ENCODE peak calls at places on chromosomes 7 and 10, in four cellular contexts. One of them, this sample, is unnamed.

GRCh38 chr7:75835688-75836285 is 22.2 kb upstream of the CCL24 start:
- DNase-seq in left cardiac atrium: no peak
- DNase-seq in brain pericyte: no peak
- DNase-seq in fibroblast of the conjunctiva: no peak
- DNase-seq in this sample: no peak

GRCh38 chr10:125068406-125068805 is 92.0 kb downstream of the CTBP2 start:
- DNase-seq in fibroblast of the conjunctiva: no peak
- DNase-seq in brain pericyte: no peak
- DNase-seq in left cardiac atrium: no peak
- DNase-seq in this sample: no peak

GRCh38 chr7:30252885-30253795 is 31.3 kb upstream of the ZNRF2 start:
- DNase-seq in brain pericyte: no peak
- DNase-seq in left cardiac atrium: peak
- DNase-seq in fibroblast of the conjunctiva: no peak
- DNase-seq in this sample: no peak

GRCh38 chr7:98216941-98217622 is 5.8 kb downstream of the BHLHA15 start:
- DNase-seq in fibroblast of the conjunctiva: no peak
- DNase-seq in left cardiac atrium: peak
- DNase-seq in brain pericyte: no peak
- DNase-seq in this sample: no peak

GRCh38 chr10:123807444-123808035 is 84.1 kb downstream of the CPXM2 start:
- DNase-seq in fibroblast of the conjunctiva: no peak
- DNase-seq in left cardiac atrium: no peak
- DNase-seq in brain pericyte: no peak
- DNase-seq in this sample: no peak

GRCh38 chr10:75018233-75018632 is 93.2 kb upstream of the SAMD8 start:
- DNase-seq in brain pericyte: no peak
- DNase-seq in fibroblast of the conjunctiva: no peak
- DNase-seq in left cardiac atrium: no peak
- DNase-seq in this sample: no peak

GRCh38 chr10:7318836-7319235 is 92.0 kb downstream of the SFMBT2 start:
- DNase-seq in left cardiac atrium: peak
- DNase-seq in brain pericyte: no peak
- DNase-seq in fibroblast of the conjunctiva: no peak
- DNase-seq in this sample: no peak

GRCh38 chr10:82075605-82076004 is 200.6 kb downstream of the NRG3 start:
- DNase-seq in fibroblast of the conjunctiva: no peak
- DNase-seq in left cardiac atrium: no peak
- DNase-seq in brain pericyte: no peak
- DNase-seq in this sample: no peak

GRCh38 chr10:84938117-84938905 is 609.9 kb downstream of the CCSER2 start:
- DNase-seq in left cardiac atrium: no peak
- DNase-seq in fibroblast of the conjunctiva: no peak
- DNase-seq in brain pericyte: no peak
- DNase-seq in this sample: no peak

GRCh38 chr10:28997736-28998135 is 291.1 kb upstream of the LYZL1 start:
- DNase-seq in fibroblast of the conjunctiva: no peak
- DNase-seq in left cardiac atrium: no peak
- DNase-seq in brain pericyte: no peak
- DNase-seq in this sample: no peak

GRCh38 chr7:85186521-85187241 is at the start of gene SEMA3D:
- DNase-seq in left cardiac atrium: peak
- DNase-seq in brain pericyte: peak
- DNase-seq in fibroblast of the conjunctiva: peak
- DNase-seq in this sample: peak

GRCh38 chr10:100528885-100529472 is 692 bp downstream of the NDUFB8 start:
- DNase-seq in brain pericyte: no peak
- DNase-seq in fibroblast of the conjunctiva: no peak
- DNase-seq in left cardiac atrium: peak
- DNase-seq in this sample: no peak

GRCh38 chr7:106070201-106070551 is 41.9 kb downstream of the SYPL1 start:
- DNase-seq in left cardiac atrium: no peak
- DNase-seq in fibroblast of the conjunctiva: no peak
- DNase-seq in brain pericyte: no peak
- DNase-seq in this sample: no peak

GRCh38 chr10:5551531-5552375 is 27.0 kb downstream of the CALML3 start:
- DNase-seq in brain pericyte: no peak
- DNase-seq in fibroblast of the conjunctiva: no peak
- DNase-seq in left cardiac atrium: peak
- DNase-seq in this sample: no peak

GRCh38 chr7:151393031-151393977 is 16.5 kb downstream of the WDR86 start:
- DNase-seq in brain pericyte: no peak
- DNase-seq in fibroblast of the conjunctiva: no peak
- DNase-seq in left cardiac atrium: no peak
- DNase-seq in this sample: no peak

GRCh38 chr10:30116254-30116573 is 56.8 kb upstream of the JCAD start:
- DNase-seq in fibroblast of the conjunctiva: no peak
- DNase-seq in brain pericyte: no peak
- DNase-seq in left cardiac atrium: no peak
- DNase-seq in this sample: no peak

GRCh38 chr10:60901561-60902235 is 42.3 kb downstream of the RHOBTB1 start:
- DNase-seq in left cardiac atrium: peak
- DNase-seq in brain pericyte: no peak
- DNase-seq in fibroblast of the conjunctiva: no peak
- DNase-seq in this sample: no peak

GRCh38 chr7:32871624-32872371 is 19.8 kb downstream of the KBTBD2 start:
- DNase-seq in left cardiac atrium: no peak
- DNase-seq in brain pericyte: no peak
- DNase-seq in fibroblast of the conjunctiva: no peak
- DNase-seq in this sample: no peak

GRCh38 chr10:110392860-110393732 is 88.4 kb upstream of the SMNDC1 start:
- DNase-seq in brain pericyte: no peak
- DNase-seq in fibroblast of the conjunctiva: no peak
- DNase-seq in left cardiac atrium: peak
- DNase-seq in this sample: no peak

GRCh38 chr10:22345301-22346086 is at the start of gene SPAG6:
- DNase-seq in brain pericyte: no peak
- DNase-seq in fibroblast of the conjunctiva: no peak
- DNase-seq in left cardiac atrium: peak
- DNase-seq in this sample: no peak

GRCh38 chr7:128323489-128324362 is 20.0 kb downstream of the RBM28 start:
- DNase-seq in left cardiac atrium: no peak
- DNase-seq in fibroblast of the conjunctiva: no peak
- DNase-seq in brain pericyte: no peak
- DNase-seq in this sample: no peak

GRCh38 chr10:18684953-18685352 is 25.7 kb downstream of the ARL5B start:
- DNase-seq in brain pericyte: no peak
- DNase-seq in left cardiac atrium: no peak
- DNase-seq in fibroblast of the conjunctiva: no peak
- DNase-seq in this sample: no peak

GRCh38 chr10:98694863-98695262 is 248.1 kb upstream of the HPS1 start:
- DNase-seq in brain pericyte: no peak
- DNase-seq in left cardiac atrium: no peak
- DNase-seq in fibroblast of the conjunctiva: no peak
- DNase-seq in this sample: no peak

GRCh38 chr10:98296514-98296913 is 28.5 kb upstream of the LOXL4 start:
- DNase-seq in brain pericyte: peak
- DNase-seq in left cardiac atrium: no peak
- DNase-seq in fibroblast of the conjunctiva: no peak
- DNase-seq in this sample: no peak

GRCh38 chr10:3119796-3120459 is 52.6 kb downstream of the PFKP start:
- DNase-seq in left cardiac atrium: no peak
- DNase-seq in fibroblast of the conjunctiva: no peak
- DNase-seq in brain pericyte: no peak
- DNase-seq in this sample: no peak

GRCh38 chr7:53984776-53985175 is 557.4 kb upstream of the VSTM2A start:
- DNase-seq in left cardiac atrium: no peak
- DNase-seq in fibroblast of the conjunctiva: no peak
- DNase-seq in brain pericyte: no peak
- DNase-seq in this sample: no peak

GRCh38 chr7:130488376-130489139 is 3.3 kb upstream of the MEST start:
- DNase-seq in brain pericyte: no peak
- DNase-seq in left cardiac atrium: no peak
- DNase-seq in fibroblast of the conjunctiva: no peak
- DNase-seq in this sample: no peak

GRCh38 chr10:74930962-74931361 is 104.6 kb downstream of the KAT6B start:
- DNase-seq in left cardiac atrium: no peak
- DNase-seq in fibroblast of the conjunctiva: no peak
- DNase-seq in brain pericyte: no peak
- DNase-seq in this sample: no peak

GRCh38 chr10:69869291-69869841 is 67.7 kb downstream of the COL13A1 start:
- DNase-seq in fibroblast of the conjunctiva: peak
- DNase-seq in left cardiac atrium: peak
- DNase-seq in brain pericyte: no peak
- DNase-seq in this sample: no peak

This sample was measured in NCI-H460.